ENCODE peak calls at places on chromosomes 5 and 9, in five cellular contexts. One of them, this sample, is unnamed.

GRCh38 chr9:125380406-125380805 is 118.8 kb downstream of the GAPVD1 start:
- DNase-seq in breast epithelium: peak; percentile 27
- DNase-seq in GM12892: no peak
- DNase-seq in upper lobe of left lung: no peak
- DNase-seq in prostate gland: no peak
- DNase-seq in this sample: no peak

GRCh38 chr5:116395708-116396203 is 178.9 kb downstream of the SEMA6A start:
- DNase-seq in breast epithelium: no peak
- DNase-seq in GM12892: no peak
- DNase-seq in upper lobe of left lung: no peak
- DNase-seq in prostate gland: peak; percentile 8
- DNase-seq in this sample: no peak

GRCh38 chr5:144035341-144035740 is 135.1 kb downstream of the YIPF5 start:
- DNase-seq in breast epithelium: no peak
- DNase-seq in GM12892: no peak
- DNase-seq in upper lobe of left lung: no peak
- DNase-seq in prostate gland: no peak
- DNase-seq in this sample: no peak

GRCh38 chr9:112002131-112002846 is 105.7 kb downstream of the UGCG start:
- DNase-seq in breast epithelium: no peak
- DNase-seq in GM12892: no peak
- DNase-seq in upper lobe of left lung: no peak
- DNase-seq in prostate gland: no peak
- DNase-seq in this sample: no peak

GRCh38 chr5:118371973-118372650 is 616.2 kb downstream of the DTWD2 start:
- DNase-seq in breast epithelium: no peak
- DNase-seq in GM12892: no peak
- DNase-seq in upper lobe of left lung: no peak
- DNase-seq in prostate gland: no peak
- DNase-seq in this sample: no peak

GRCh38 chr5:74251106-74252032 is 389.2 kb downstream of the ENC1 start:
- DNase-seq in breast epithelium: no peak
- DNase-seq in GM12892: no peak
- DNase-seq in upper lobe of left lung: peak; percentile 50
- DNase-seq in prostate gland: peak; percentile 59
- DNase-seq in this sample: no peak

GRCh38 chr5:134224905-134225779 is 731 bp downstream of the PPP2CA start:
- DNase-seq in breast epithelium: peak; percentile 61
- DNase-seq in GM12892: peak; percentile 43
- DNase-seq in upper lobe of left lung: peak; percentile 92
- DNase-seq in prostate gland: peak; percentile 49
- DNase-seq in this sample: peak; percentile 32

GRCh38 chr9:90883661-90884060 is 82.0 kb downstream of the SYK start:
- DNase-seq in breast epithelium: no peak
- DNase-seq in GM12892: no peak
- DNase-seq in upper lobe of left lung: no peak
- DNase-seq in prostate gland: no peak
- DNase-seq in this sample: no peak

GRCh38 chr5:39231705-39232525 is 12.6 kb upstream of the FYB1 start:
- DNase-seq in breast epithelium: no peak
- DNase-seq in GM12892: no peak
- DNase-seq in upper lobe of left lung: no peak
- DNase-seq in prostate gland: no peak
- DNase-seq in this sample: no peak

GRCh38 chr9:128056086-128056485 is 11.0 kb downstream of the NAIF1 start:
- DNase-seq in breast epithelium: no peak
- DNase-seq in GM12892: no peak
- DNase-seq in upper lobe of left lung: peak; percentile 37
- DNase-seq in prostate gland: no peak
- DNase-seq in this sample: no peak

GRCh38 chr5:159518361-159518760 is 188.1 kb upstream of the IL12B start:
- DNase-seq in breast epithelium: no peak
- DNase-seq in GM12892: no peak
- DNase-seq in upper lobe of left lung: no peak
- DNase-seq in prostate gland: peak; percentile 94
- DNase-seq in this sample: no peak

GRCh38 chr5:168324864-168325615 is 33.6 kb downstream of the WWC1 start:
- DNase-seq in breast epithelium: no peak
- DNase-seq in GM12892: no peak
- DNase-seq in upper lobe of left lung: no peak
- DNase-seq in prostate gland: no peak
- DNase-seq in this sample: no peak

GRCh38 chr5:174412941-174413340 is 311.4 kb upstream of the MSX2 start:
- DNase-seq in breast epithelium: no peak
- DNase-seq in GM12892: no peak
- DNase-seq in upper lobe of left lung: no peak
- DNase-seq in prostate gland: no peak
- DNase-seq in this sample: no peak

GRCh38 chr9:97518909-97519307 is 17.4 kb downstream of the TMOD1 start:
- DNase-seq in breast epithelium: no peak
- DNase-seq in GM12892: no peak
- DNase-seq in upper lobe of left lung: no peak
- DNase-seq in prostate gland: peak; percentile 80
- DNase-seq in this sample: no peak

GRCh38 chr5:78621269-78621871 is 27.2 kb downstream of the LHFPL2 start:
- DNase-seq in breast epithelium: no peak
- DNase-seq in GM12892: no peak
- DNase-seq in upper lobe of left lung: no peak
- DNase-seq in prostate gland: no peak
- DNase-seq in this sample: no peak

GRCh38 chr5:107514305-107514704 is 156.4 kb downstream of the EFNA5 start:
- DNase-seq in breast epithelium: no peak
- DNase-seq in GM12892: no peak
- DNase-seq in upper lobe of left lung: no peak
- DNase-seq in prostate gland: no peak
- DNase-seq in this sample: no peak

GRCh38 chr5:153551537-153552079 is 61.1 kb downstream of the GRIA1 start:
- DNase-seq in breast epithelium: no peak
- DNase-seq in GM12892: no peak
- DNase-seq in upper lobe of left lung: no peak
- DNase-seq in prostate gland: no peak
- DNase-seq in this sample: no peak

GRCh38 chr5:68395844-68396523 is 180.4 kb downstream of the PIK3R1 start:
- DNase-seq in breast epithelium: no peak
- DNase-seq in GM12892: no peak
- DNase-seq in upper lobe of left lung: no peak
- DNase-seq in prostate gland: peak; percentile 41
- DNase-seq in this sample: no peak

GRCh38 chr5:9201761-9202160 is 344.1 kb downstream of the SEMA5A start:
- DNase-seq in breast epithelium: no peak
- DNase-seq in GM12892: no peak
- DNase-seq in upper lobe of left lung: no peak
- DNase-seq in prostate gland: no peak
- DNase-seq in this sample: no peak

GRCh38 chr5:14365831-14366435 is 215.7 kb upstream of the OTULINL start:
- DNase-seq in breast epithelium: no peak
- DNase-seq in GM12892: no peak
- DNase-seq in upper lobe of left lung: no peak
- DNase-seq in prostate gland: no peak
- DNase-seq in this sample: no peak

GRCh38 chr9:2132484-2133082 is 117.4 kb downstream of the SMARCA2 start:
- DNase-seq in breast epithelium: no peak
- DNase-seq in GM12892: no peak
- DNase-seq in upper lobe of left lung: no peak
- DNase-seq in prostate gland: no peak
- DNase-seq in this sample: no peak

GRCh38 chr9:121439711-121440110 is 59.9 kb downstream of the GGTA1 start:
- DNase-seq in breast epithelium: no peak
- DNase-seq in GM12892: no peak
- DNase-seq in upper lobe of left lung: no peak
- DNase-seq in prostate gland: no peak
- DNase-seq in this sample: no peak

GRCh38 chr5:34857894-34858293 is 18.9 kb downstream of the TTC23L start:
- DNase-seq in breast epithelium: no peak
- DNase-seq in GM12892: no peak
- DNase-seq in upper lobe of left lung: no peak
- DNase-seq in prostate gland: no peak
- DNase-seq in this sample: no peak

GRCh38 chr5:74392698-74393431 is 247.7 kb downstream of the ENC1 start:
- DNase-seq in breast epithelium: no peak
- DNase-seq in GM12892: no peak
- DNase-seq in upper lobe of left lung: no peak
- DNase-seq in prostate gland: no peak
- DNase-seq in this sample: no peak

GRCh38 chr9:89455356-89455824 is 42.5 kb downstream of the SEMA4D start:
- DNase-seq in breast epithelium: no peak
- DNase-seq in GM12892: no peak
- DNase-seq in upper lobe of left lung: no peak
- DNase-seq in prostate gland: no peak
- DNase-seq in this sample: no peak

GRCh38 chr5:60092671-60093422 is 199.3 kb upstream of the PDE4D start:
- DNase-seq in breast epithelium: no peak
- DNase-seq in GM12892: no peak
- DNase-seq in upper lobe of left lung: no peak
- DNase-seq in prostate gland: no peak
- DNase-seq in this sample: no peak

GRCh38 chr9:137247135-137247915 is 3.8 kb upstream of the STPG3 start:
- DNase-seq in breast epithelium: no peak
- DNase-seq in GM12892: no peak
- DNase-seq in upper lobe of left lung: peak; percentile 72
- DNase-seq in prostate gland: no peak
- DNase-seq in this sample: no peak
- TF ChIP-seq POLR2A in breast epithelium: no peak
- TF ChIP-seq POLR2A in GM12892: no peak
- TF ChIP-seq POLR2A in upper lobe of left lung: no peak
- TF ChIP-seq POLR2A in prostate gland: no peak
- TF ChIP-seq POLR2A in this sample: no peak

DNA sequence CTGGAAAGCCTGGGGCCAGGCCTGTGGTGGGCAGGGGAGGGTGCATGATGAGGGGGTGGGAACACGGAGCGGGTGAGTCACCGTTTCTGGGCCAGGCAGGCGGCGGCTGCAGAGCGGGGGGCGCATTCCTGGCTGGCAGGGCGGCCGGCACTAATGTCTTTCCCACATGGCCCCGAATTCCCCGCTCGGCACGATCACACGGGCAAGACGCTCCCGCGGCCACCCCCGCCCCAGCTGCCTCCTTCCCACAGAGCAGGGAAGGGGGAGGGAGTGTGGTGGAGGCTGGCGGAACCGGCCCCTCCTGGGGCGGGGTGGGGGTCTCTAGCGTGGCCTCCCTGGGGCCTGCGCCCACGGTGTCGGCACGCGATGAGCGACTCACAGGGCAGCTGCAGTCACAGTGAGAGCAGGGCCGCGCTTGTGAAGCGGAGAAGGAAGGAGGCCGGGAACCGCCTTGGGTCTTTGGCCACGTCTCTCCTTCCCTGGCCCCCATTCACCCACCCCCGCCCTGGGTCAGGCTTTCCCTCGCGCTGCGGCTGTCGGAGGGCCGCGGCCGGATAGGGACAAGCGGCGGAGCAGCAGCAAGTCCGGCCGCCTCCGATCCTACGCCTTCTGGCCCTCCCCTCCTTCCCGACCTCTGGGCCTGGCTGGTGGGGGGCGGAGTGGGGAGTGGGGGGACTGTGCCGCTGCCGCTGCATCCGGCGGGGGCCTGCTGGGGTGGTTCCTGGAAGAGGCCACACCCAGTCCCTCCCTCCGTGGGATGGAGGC is 48.9 kb downstream of the CXXC5 start:
- DNase-seq in breast epithelium: no peak
- DNase-seq in GM12892: no peak
- DNase-seq in upper lobe of left lung: peak; percentile 88
- DNase-seq in prostate gland: peak; percentile 55
- DNase-seq in this sample: peak; percentile 54
- TF ChIP-seq POLR2AphosphoS5 in breast epithelium: no peak
- TF ChIP-seq POLR2AphosphoS5 in GM12892: no peak
- TF ChIP-seq POLR2AphosphoS5 in upper lobe of left lung: no peak
- TF ChIP-seq POLR2AphosphoS5 in prostate gland: no peak
- TF ChIP-seq POLR2AphosphoS5 in this sample: no peak

DNA sequence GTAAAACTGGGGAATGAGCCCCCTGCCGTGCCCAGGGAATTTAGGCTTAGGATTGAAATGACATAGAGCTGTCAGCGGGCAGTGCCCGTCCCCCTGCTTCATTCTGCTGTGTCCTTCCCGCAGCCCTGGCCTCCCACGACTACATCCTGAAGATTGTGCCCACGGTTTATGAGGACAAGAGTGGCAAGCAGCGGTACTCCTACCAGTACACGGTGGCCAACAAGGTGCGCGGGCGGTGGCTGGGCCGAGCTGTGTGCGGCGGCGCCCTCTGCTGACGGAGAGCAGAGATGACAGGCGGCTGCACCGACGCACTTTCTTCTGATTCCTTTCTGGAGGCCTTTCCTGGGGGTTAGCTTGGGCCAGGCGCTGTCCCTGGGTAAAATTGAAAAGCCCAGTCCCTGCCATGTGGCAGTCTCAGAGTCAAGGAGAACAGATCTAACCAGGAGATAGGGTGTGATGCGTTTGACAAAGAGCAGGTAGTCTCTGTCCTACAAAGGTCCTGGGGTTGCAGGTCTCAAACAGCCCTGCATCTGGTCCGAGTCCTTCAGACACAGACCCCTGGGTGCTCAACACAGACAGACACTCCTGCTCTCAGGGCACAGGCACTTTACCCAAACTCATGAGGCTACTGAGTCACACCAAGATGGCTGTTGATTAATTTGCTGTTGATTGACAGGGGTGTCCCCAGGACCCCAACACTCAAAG is 26.8 kb upstream of the RPL26L1 start:
- DNase-seq in breast epithelium: peak; percentile 81
- DNase-seq in GM12892: peak; percentile 80
- DNase-seq in upper lobe of left lung: peak; percentile 94
- DNase-seq in prostate gland: peak; percentile 74
- DNase-seq in this sample: peak; percentile 72
- TF ChIP-seq POLR2A in breast epithelium: no peak
- TF ChIP-seq POLR2A in GM12892: no peak
- TF ChIP-seq POLR2A in upper lobe of left lung: no peak
- TF ChIP-seq POLR2A in prostate gland: no peak
- TF ChIP-seq POLR2A in this sample: no peak

GRCh38 chr9:126398403-126399058 is 71.9 kb downstream of the MVB12B start:
- DNase-seq in breast epithelium: peak; percentile 83
- DNase-seq in GM12892: peak; percentile 67
- DNase-seq in upper lobe of left lung: peak; percentile 97
- DNase-seq in prostate gland: peak; percentile 69
- DNase-seq in this sample: peak; percentile 70
- TF ChIP-seq POLR2AphosphoS5 in breast epithelium: no peak
- TF ChIP-seq POLR2AphosphoS5 in GM12892: no peak
- TF ChIP-seq POLR2AphosphoS5 in upper lobe of left lung: no peak
- TF ChIP-seq POLR2AphosphoS5 in prostate gland: peak; percentile 34
- TF ChIP-seq POLR2AphosphoS5 in this sample: no peak